ENCODE peak calls at places on chromosomes 16 and 17, in five cellular contexts. One of them, this sample, is unnamed.

GRCh38 chr16:55667753-55668152 is 12.0 kb downstream of the SLC6A2 start:
- DNase-seq in astrocyte of the cerebellum: no peak
- DNase-seq in cardiac fibroblast: no peak
- DNase-seq in breast epithelium: no peak
- DNase-seq in WTC11: no peak
- DNase-seq in this sample: no peak

GRCh38 chr17:45224671-45225050 is 3.0 kb downstream of the FMNL1 start:
- DNase-seq in astrocyte of the cerebellum: no peak
- DNase-seq in WTC11: no peak
- DNase-seq in cardiac fibroblast: no peak
- DNase-seq in breast epithelium: no peak
- DNase-seq in this sample: no peak

GRCh38 chr16:30163538-30163937 is 19.9 kb upstream of the CORO1A start:
- DNase-seq in WTC11: no peak
- DNase-seq in breast epithelium: no peak
- DNase-seq in cardiac fibroblast: no peak
- DNase-seq in astrocyte of the cerebellum: no peak
- DNase-seq in this sample: no peak

GRCh38 chr17:39553326-39553945 is 54.3 kb downstream of the NEUROD2 start:
- DNase-seq in astrocyte of the cerebellum: no peak
- DNase-seq in cardiac fibroblast: peak; percentile 60
- DNase-seq in WTC11: no peak
- DNase-seq in breast epithelium: no peak
- DNase-seq in this sample: no peak

GRCh38 chr17:29180051-29180787 is at the start of gene MYO18A:
- DNase-seq in astrocyte of the cerebellum: no peak
- DNase-seq in breast epithelium: peak; percentile 56
- DNase-seq in cardiac fibroblast: peak; percentile 65
- DNase-seq in WTC11: peak; percentile 85
- DNase-seq in this sample: peak; percentile 84

GRCh38 chr16:56637814-56638750 is at the start of gene MT1A:
- DNase-seq in astrocyte of the cerebellum: no peak
- DNase-seq in WTC11: peak; percentile 74
- DNase-seq in cardiac fibroblast: peak; percentile 60
- DNase-seq in breast epithelium: peak; percentile 40
- DNase-seq in this sample: peak; percentile 88

GRCh38 chr17:81196505-81197408 is 26.0 kb downstream of the CEP131 start:
- DNase-seq in cardiac fibroblast: no peak
- DNase-seq in WTC11: no peak
- DNase-seq in breast epithelium: no peak
- DNase-seq in astrocyte of the cerebellum: no peak
- DNase-seq in this sample: peak; percentile 40

GRCh38 chr17:53949473-53950090 is 126.9 kb downstream of the KIF2B start:
- DNase-seq in cardiac fibroblast: no peak
- DNase-seq in WTC11: no peak
- DNase-seq in breast epithelium: no peak
- DNase-seq in astrocyte of the cerebellum: no peak
- DNase-seq in this sample: no peak

GRCh38 chr16:89863741-89864391 is 9.5 kb upstream of the TCF25 start:
- DNase-seq in cardiac fibroblast: peak; percentile 77
- DNase-seq in WTC11: no peak
- DNase-seq in breast epithelium: peak; percentile 55
- DNase-seq in astrocyte of the cerebellum: no peak
- DNase-seq in this sample: peak; percentile 37

GRCh38 chr16:8868272-8869211 is at the start of gene CARHSP1:
- DNase-seq in WTC11: peak; percentile 92
- DNase-seq in cardiac fibroblast: peak; percentile 86
- DNase-seq in breast epithelium: peak; percentile 79
- DNase-seq in astrocyte of the cerebellum: peak; percentile 64
- DNase-seq in this sample: peak; percentile 86

GRCh38 chr16:55120408-55120807 is 189.7 kb downstream of the IRX5 start:
- DNase-seq in WTC11: peak; percentile 16
- DNase-seq in astrocyte of the cerebellum: no peak
- DNase-seq in cardiac fibroblast: no peak
- DNase-seq in breast epithelium: no peak
- DNase-seq in this sample: no peak

GRCh38 chr17:82396601-82397435 is 21.3 kb upstream of the HEXD start:
- DNase-seq in cardiac fibroblast: peak; percentile 99
- DNase-seq in astrocyte of the cerebellum: peak; percentile 33
- DNase-seq in breast epithelium: no peak
- DNase-seq in WTC11: no peak
- DNase-seq in this sample: no peak

GRCh38 chr16:30183961-30184429 is 593 bp downstream of the CORO1A start:
- DNase-seq in cardiac fibroblast: no peak
- DNase-seq in astrocyte of the cerebellum: no peak
- DNase-seq in breast epithelium: no peak
- DNase-seq in WTC11: no peak
- DNase-seq in this sample: peak; percentile 40

GRCh38 chr17:82330322-82331239 is 3.0 kb downstream of the SECTM1 start:
- DNase-seq in cardiac fibroblast: peak; percentile 86
- DNase-seq in breast epithelium: no peak
- DNase-seq in WTC11: no peak
- DNase-seq in astrocyte of the cerebellum: no peak
- DNase-seq in this sample: peak; percentile 42

GRCh38 chr17:54015734-54016133 is 193.0 kb downstream of the KIF2B start:
- DNase-seq in breast epithelium: no peak
- DNase-seq in cardiac fibroblast: no peak
- DNase-seq in WTC11: no peak
- DNase-seq in astrocyte of the cerebellum: no peak
- DNase-seq in this sample: no peak

GRCh38 chr16:7057458-7057857 is 275.2 kb upstream of the RBFOX1 start:
- DNase-seq in breast epithelium: no peak
- DNase-seq in cardiac fibroblast: no peak
- DNase-seq in WTC11: no peak
- DNase-seq in astrocyte of the cerebellum: no peak
- DNase-seq in this sample: no peak

GRCh38 chr16:4767872-4768548 is 1.0 kb upstream of the ZNF500 start:
- DNase-seq in breast epithelium: peak; percentile 64
- DNase-seq in cardiac fibroblast: peak; percentile 57
- DNase-seq in WTC11: no peak
- DNase-seq in astrocyte of the cerebellum: no peak
- DNase-seq in this sample: no peak

GRCh38 chr17:36066365-36066945 is 2.4 kb downstream of the CCL18 start:
- DNase-seq in WTC11: no peak
- DNase-seq in breast epithelium: no peak
- DNase-seq in astrocyte of the cerebellum: no peak
- DNase-seq in cardiac fibroblast: no peak
- DNase-seq in this sample: no peak

GRCh38 chr17:76085731-76086366 is 6.9 kb downstream of the ZACN start:
- DNase-seq in WTC11: no peak
- DNase-seq in cardiac fibroblast: no peak
- DNase-seq in breast epithelium: no peak
- DNase-seq in astrocyte of the cerebellum: no peak
- DNase-seq in this sample: no peak

GRCh38 chr17:66944365-66945203 is 19.9 kb upstream of the CACNG4 start:
- DNase-seq in astrocyte of the cerebellum: no peak
- DNase-seq in breast epithelium: no peak
- DNase-seq in cardiac fibroblast: no peak
- DNase-seq in WTC11: no peak
- DNase-seq in this sample: no peak

GRCh38 chr16:728131-728889 is 1.4 kb downstream of the HAGHL start:
- DNase-seq in WTC11: peak; percentile 77
- DNase-seq in cardiac fibroblast: peak; percentile 79
- DNase-seq in astrocyte of the cerebellum: no peak
- DNase-seq in breast epithelium: peak; percentile 48
- DNase-seq in this sample: peak; percentile 66

GRCh38 chr17:38451840-38452529 is 23.7 kb downstream of the ARHGAP23 start:
- DNase-seq in astrocyte of the cerebellum: peak; percentile 52
- DNase-seq in breast epithelium: peak; percentile 37
- DNase-seq in cardiac fibroblast: peak; percentile 90
- DNase-seq in WTC11: peak; percentile 73
- DNase-seq in this sample: no peak

GRCh38 chr17:11264183-11264871 is 23.3 kb downstream of the SHISA6 start:
- DNase-seq in WTC11: no peak
- DNase-seq in astrocyte of the cerebellum: no peak
- DNase-seq in breast epithelium: no peak
- DNase-seq in cardiac fibroblast: peak; percentile 2
- DNase-seq in this sample: no peak

GRCh38 chr16:88821168-88821850 is 9.6 kb upstream of the APRT start:
- DNase-seq in astrocyte of the cerebellum: no peak
- DNase-seq in cardiac fibroblast: no peak
- DNase-seq in WTC11: no peak
- DNase-seq in breast epithelium: no peak
- DNase-seq in this sample: no peak
- TF ChIP-seq CTCF in astrocyte of the cerebellum: no peak
- TF ChIP-seq CTCF in cardiac fibroblast: no peak
- TF ChIP-seq CTCF in WTC11: no peak
- TF ChIP-seq CTCF in breast epithelium: no peak
- TF ChIP-seq CTCF in this sample: no peak

GRCh38 chr16:85369741-85370528 is 243.2 kb upstream of the GSE1 start:
- DNase-seq in WTC11: peak; percentile 84
- DNase-seq in breast epithelium: no peak
- DNase-seq in cardiac fibroblast: peak; percentile 44
- DNase-seq in astrocyte of the cerebellum: no peak
- DNase-seq in this sample: peak; percentile 56
- TF ChIP-seq CTCF in WTC11: peak; percentile 85
- TF ChIP-seq CTCF in breast epithelium: peak; percentile 65
- TF ChIP-seq CTCF in cardiac fibroblast: peak; percentile 92
- TF ChIP-seq CTCF in astrocyte of the cerebellum: peak; percentile 84
- TF ChIP-seq CTCF in this sample: peak; percentile 58

DNA sequence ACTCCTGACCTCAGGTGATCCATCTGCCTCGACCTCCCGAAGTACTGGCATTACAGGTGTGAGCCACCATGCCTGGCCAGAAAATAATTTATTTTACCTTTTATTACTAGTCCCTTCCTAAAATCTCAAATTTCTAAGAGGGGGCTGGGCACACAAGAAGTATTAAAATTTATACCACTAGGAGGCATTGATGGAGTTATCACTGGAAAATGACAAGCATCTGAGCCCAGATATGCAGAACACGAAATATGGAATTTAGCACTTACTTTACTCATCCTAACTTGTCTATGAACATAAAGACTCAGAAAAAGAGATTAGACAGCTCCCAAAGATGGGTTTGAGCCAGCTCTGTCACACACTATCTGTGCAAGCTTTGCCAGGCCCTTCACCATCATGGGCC is 46.4 kb downstream of the STAT5A start:
- DNase-seq in WTC11: no peak
- DNase-seq in breast epithelium: no peak
- DNase-seq in astrocyte of the cerebellum: no peak
- DNase-seq in cardiac fibroblast: peak; percentile 33
- DNase-seq in this sample: no peak
- TF ChIP-seq CTCF in WTC11: no peak
- TF ChIP-seq CTCF in breast epithelium: no peak
- TF ChIP-seq CTCF in astrocyte of the cerebellum: peak; percentile 13
- TF ChIP-seq CTCF in cardiac fibroblast: no peak
- TF ChIP-seq CTCF in this sample: no peak

GRCh38 chr17:21061971-21062526 is 19.2 kb upstream of the USP22 start:
- DNase-seq in cardiac fibroblast: no peak
- DNase-seq in astrocyte of the cerebellum: no peak
- DNase-seq in WTC11: no peak
- DNase-seq in breast epithelium: no peak
- DNase-seq in this sample: no peak
- TF ChIP-seq CTCF in cardiac fibroblast: no peak
- TF ChIP-seq CTCF in astrocyte of the cerebellum: no peak
- TF ChIP-seq CTCF in WTC11: no peak
- TF ChIP-seq CTCF in breast epithelium: no peak
- TF ChIP-seq CTCF in this sample: no peak

GRCh38 chr17:77498875-77499698 is 358.3 kb downstream of the SEC14L1 start:
- DNase-seq in WTC11: no peak
- DNase-seq in breast epithelium: no peak
- DNase-seq in cardiac fibroblast: no peak
- DNase-seq in astrocyte of the cerebellum: no peak
- DNase-seq in this sample: no peak

GRCh38 chr17:77502626-77503292 is 362.0 kb downstream of the SEC14L1 start:
- DNase-seq in cardiac fibroblast: no peak
- DNase-seq in breast epithelium: no peak
- DNase-seq in astrocyte of the cerebellum: no peak
- DNase-seq in WTC11: peak; percentile 3
- DNase-seq in this sample: no peak

GRCh38 chr17:77499699-77500435 is 359.1 kb downstream of the SEC14L1 start:
- DNase-seq in WTC11: peak; percentile 5
- DNase-seq in astrocyte of the cerebellum: no peak
- DNase-seq in cardiac fibroblast: no peak
- DNase-seq in breast epithelium: no peak
- DNase-seq in this sample: no peak

GRCh38 chr17:77501751-77502625 is 361.2 kb downstream of the SEC14L1 start:
- DNase-seq in astrocyte of the cerebellum: no peak
- DNase-seq in WTC11: peak; percentile 4
- DNase-seq in cardiac fibroblast: no peak
- DNase-seq in breast epithelium: no peak
- DNase-seq in this sample: no peak

DNA sequence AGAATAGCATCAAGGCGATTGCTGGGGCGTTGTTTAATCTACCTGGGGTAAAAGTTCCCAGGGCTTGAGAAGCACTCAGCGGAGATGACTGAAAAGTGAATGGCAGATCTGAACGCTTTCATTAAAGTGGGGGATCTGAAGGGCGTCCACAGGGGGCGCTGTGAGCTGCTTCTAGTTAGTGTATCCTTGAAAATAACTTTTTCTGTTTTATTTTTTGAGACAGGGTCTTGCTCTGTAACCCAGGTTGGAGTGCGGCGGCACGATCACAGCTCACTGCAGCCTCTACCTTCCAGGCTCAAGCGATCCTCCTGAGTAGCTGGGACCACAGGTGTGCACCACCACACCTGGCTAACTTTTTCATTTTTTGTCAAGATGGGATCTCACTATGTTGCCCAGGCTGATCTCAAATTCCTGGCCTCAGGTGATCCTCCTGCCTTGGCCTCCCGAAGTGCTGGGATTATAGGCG is 360.4 kb downstream of the SEC14L1 start:
- DNase-seq in cardiac fibroblast: no peak
- DNase-seq in astrocyte of the cerebellum: no peak
- DNase-seq in WTC11: peak; percentile 41
- DNase-seq in breast epithelium: no peak
- DNase-seq in this sample: no peak
- TF ChIP-seq CTCF in cardiac fibroblast: peak; percentile 31
- TF ChIP-seq CTCF in astrocyte of the cerebellum: peak; percentile 51
- TF ChIP-seq CTCF in WTC11: peak; percentile 59
- TF ChIP-seq CTCF in breast epithelium: peak; percentile 21
- TF ChIP-seq CTCF in this sample: peak; percentile 23

This sample was measured in heart right ventricle.